ENCODE peak calls at places on chromosome 4, in seven cellular contexts. W is transverse colon; Y is left lung; A is heart right ventricle; E is naive thymus-derived CD4-positive, alpha-beta T cell; T is heart left ventricle; C is GM23248. F is an unnamed sample.

GRCh38 chr4:57064120-57064519 is 46.1 kb downstream of the IGFBP7 start:
- DNase-seq in T (no peak), E (no peak), C (no peak), Y (no peak), A (no peak), W (no peak), F (no peak)

GRCh38 chr4:89894654-89895652 is at the start of gene MMRN1:
- DNase-seq in Y (no peak), A (no peak), W (no peak), C (no peak), E (peak; percentile 28), T (no peak), F (no peak)

GRCh38 chr4:74932832-74933561 is at the start of gene PARM1:
- DNase-seq in Y (peak; percentile 95), C (peak; percentile 76), W (peak; percentile 97), A (peak; percentile 92), T (peak; percentile 90), E (no peak), F (peak; percentile 97)

GRCh38 chr4:185039508-185040273 is 21.4 kb downstream of the HELT start:
- DNase-seq in C (peak; percentile 74), E (peak; percentile 62), A (no peak), W (peak; percentile 33), T (peak; percentile 50), Y (no peak), F (peak; percentile 39)

GRCh38 chr4:129326810-129327209 is 230.9 kb downstream of the C4orf33 start:
- DNase-seq in Y (no peak), E (no peak), W (no peak), T (no peak), C (no peak), A (no peak), F (no peak)

GRCh38 chr4:33941854-33942253 is 2302.5 kb downstream of the ARAP2 start:
- DNase-seq in T (no peak), E (no peak), W (no peak), C (no peak), A (no peak), Y (no peak), F (no peak)

GRCh38 chr4:128800305-128800704 is 9.2 kb upstream of the JADE1 start:
- DNase-seq in T (no peak), E (no peak), C (no peak), W (no peak), Y (no peak), A (no peak), F (no peak)

GRCh38 chr4:145679520-145679919 is 426 bp upstream of the C4orf51 start:
- DNase-seq in A (no peak), Y (no peak), W (no peak), E (no peak), T (peak; percentile 17), C (peak; percentile 93), F (no peak)

GRCh38 chr4:23130845-23131244 is 438.1 kb downstream of the GBA3 start:
- DNase-seq in C (no peak), T (no peak), Y (no peak), A (no peak), E (no peak), W (no peak), F (no peak)

GRCh38 chr4:170242471-170242870 is 152.7 kb upstream of the AADAT start:
- DNase-seq in E (no peak), Y (no peak), A (no peak), C (peak; percentile 0), W (no peak), T (no peak), F (no peak)

GRCh38 chr4:4627111-4627510 is 85.3 kb upstream of the STX18 start:
- DNase-seq in Y (no peak), E (no peak), C (no peak), T (no peak), A (no peak), W (no peak), F (no peak)

GRCh38 chr4:113471141-113471860 is 290.2 kb downstream of the CAMK2D start:
- DNase-seq in C (peak; percentile 75), A (no peak), E (no peak), T (no peak), W (no peak), Y (no peak), F (no peak)
- H3K4me1 ChIP-seq in C (peaks cover 86% of the 10 kb centered on the region), A (peaks cover 7% of the 10 kb centered on the region), E (no peaks in the 10 kb centered on the region), T (peaks cover 27% of the 10 kb centered on the region), W (peaks cover 45% of the 10 kb centered on the region), Y (peaks cover 27% of the 10 kb centered on the region), F (no peaks in the 10 kb centered on the region)

GRCh38 chr4:80270321-80270720 is 3.9 kb downstream of the FGF5 start:
- DNase-seq in T (no peak), W (no peak), Y (no peak), C (no peak), A (no peak), E (no peak), F (no peak)
- H3K27me3 ChIP-seq in T (peaks cover 18% of the 10 kb centered on the region), W (peaks cover 60% of the 10 kb centered on the region), Y (peaks cover 40% of the 10 kb centered on the region), C (no peaks in the 10 kb centered on the region), A (peaks cover 26% of the 10 kb centered on the region), E (peaks cover 7% of the 10 kb centered on the region), F (peaks cover 30% of the 10 kb centered on the region)

DNA sequence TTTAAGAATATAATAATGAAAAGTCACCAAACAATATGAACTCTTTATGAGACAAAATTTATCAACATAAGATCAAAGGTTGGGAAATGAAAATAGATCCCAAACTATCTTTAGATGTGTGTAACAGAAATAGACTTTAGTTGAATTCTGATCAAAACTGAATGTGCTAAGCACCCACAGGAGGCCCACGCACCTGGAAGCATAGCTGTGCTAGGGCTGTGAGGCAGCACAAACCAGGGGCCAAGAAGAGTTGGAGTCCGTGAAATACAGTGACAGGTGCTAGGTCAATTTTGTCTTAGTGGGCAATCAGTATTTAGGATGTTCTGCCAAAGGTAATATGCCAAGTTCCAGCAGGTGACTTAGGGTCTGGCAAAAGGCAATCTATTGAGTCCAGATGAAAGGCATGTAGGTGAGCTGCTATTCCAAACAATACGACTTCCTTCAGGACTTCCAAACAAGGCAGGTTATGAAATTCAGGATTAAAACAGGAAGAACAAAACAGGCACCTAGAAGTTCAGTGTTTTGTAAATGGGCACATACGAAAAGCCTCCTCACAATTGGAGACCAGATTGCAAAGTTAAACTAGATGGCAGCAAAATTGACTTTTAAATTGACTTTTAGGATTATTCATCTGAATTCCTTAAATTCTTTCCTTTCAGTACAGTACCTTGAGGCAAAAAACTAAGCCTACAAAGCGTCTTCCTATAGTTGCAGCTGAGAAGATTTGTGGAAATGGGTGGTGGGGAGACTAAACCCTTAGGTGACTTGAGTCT is 4.7 kb upstream of the PCDH18 start:
- DNase-seq in E (no peak), A (no peak), C (no peak), W (no peak), Y (no peak), T (no peak), F (no peak)
- H3K4me1 ChIP-seq in E (no peaks in the 10 kb centered on the region), A (no peaks in the 10 kb centered on the region), C (peaks cover 38% of the 10 kb centered on the region), W (no peaks in the 10 kb centered on the region), Y (no peaks in the 10 kb centered on the region), T (no peaks in the 10 kb centered on the region), F (no peaks in the 10 kb centered on the region)

GRCh38 chr4:121950680-121951569 is 935 bp downstream of the TRPC3 start:
- DNase-seq in W (peak; percentile 27), C (peak; percentile 50), T (no peak), Y (peak; percentile 77), E (peak; percentile 11), A (peak; percentile 18), F (peak; percentile 26)
- H3K27me3 ChIP-seq in W (peaks cover 55% of the 10 kb centered on the region), C (peaks cover 71% of the 10 kb centered on the region), T (peaks cover 10% of the 10 kb centered on the region), Y (peaks cover 24% of the 10 kb centered on the region), E (peaks cover 7% of the 10 kb centered on the region), A (peaks cover 12% of the 10 kb centered on the region), F (peaks cover 18% of the 10 kb centered on the region)